ENCODE peak calls at places on chromosomes 1 and 21, in eight cellular contexts. Z is Peyer's patch, I is keratinocyte, M is activated T-cell treated with anti-CD3 and anti-CD28 coated beads for 1 hour, L is OCI-LY7, O is posterior cingulate gyrus, U is endothelial cell, P is pancreas. R is an unnamed sample.

GRCh38 chr1:54809496-54810074 is 8.5 kb upstream of the TTC22 start:
- DNase-seq in Z (no peak), I (no peak), M (no peak), L (no peak), O (no peak), U (no peak), P (no peak), R (no peak)

GRCh38 chr21:25790122-25790951 is 55.6 kb downstream of the GABPA start:
- DNase-seq in Z (no peak), I (no peak), M (no peak), L (peak), O (no peak), U (no peak), P (no peak), R (no peak)

GRCh38 chr1:243903023-243903422 is 53.0 kb upstream of the AKT3 start:
- DNase-seq in Z (no peak), I (no peak), M (no peak), L (no peak), O (no peak), U (no peak), P (no peak), R (no peak)

GRCh38 chr1:153100241-153100640 is 5.9 kb upstream of the SPRR2E start:
- DNase-seq in Z (no peak), I (peak), M (no peak), L (no peak), O (no peak), U (no peak), P (no peak), R (no peak)

GRCh38 chr1:29672955-29673507 is 436.7 kb downstream of the PTPRU start:
- DNase-seq in Z (peak), I (no peak), M (no peak), L (no peak), O (no peak), U (no peak), P (no peak), R (peak)

GRCh38 chr21:43712268-43712942 is 6.5 kb upstream of the PDXK start:
- DNase-seq in Z (peak), I (no peak), M (no peak), L (no peak), O (no peak), U (no peak), P (peak), R (no peak)

GRCh38 chr21:8991088-8991907 is 1530.1 kb upstream of the TPTE start:
- DNase-seq in Z (no peak), I (no peak), M (no peak), L (no peak), O (no peak), U (peak), P (no peak), R (no peak)

GRCh38 chr1:84479998-84480397 is 932 bp downstream of the RPF1 start:
- DNase-seq in Z (no peak), I (no peak), M (no peak), L (no peak), O (no peak), U (no peak), P (no peak), R (no peak)

GRCh38 chr1:177945943-177946650 is 23.8 kb downstream of the SEC16B start:
- DNase-seq in Z (peak), I (peak), M (no peak), L (peak), O (peak), U (peak), P (no peak), R (no peak)

GRCh38 chr1:58841455-58841854 is 57.6 kb upstream of the JUN start:
- DNase-seq in Z (no peak), I (no peak), M (no peak), L (peak), O (no peak), U (no peak), P (no peak), R (no peak)

GRCh38 chr1:224498574-224499170 is 64.1 kb upstream of the WDR26 start:
- DNase-seq in Z (no peak), I (no peak), M (no peak), L (no peak), O (no peak), U (peak), P (no peak), R (no peak)

R was measured in tibial artery.